ENCODE peak calls at places on chromosomes 4 and X, in six cellular contexts. One of them, this sample, is unnamed.

GRCh38 chrX:46912098-46912672 is at the start of gene JADE3:
- DNase-seq in brain microvascular endothelial cell: peak; percentile 39
- DNase-seq in IMR-90: peak; percentile 56
- DNase-seq in lower lobe of right lung: peak; percentile 83
- DNase-seq in cardiac muscle cell: peak; percentile 84
- DNase-seq in GM13976: peak; percentile 67
- DNase-seq in this sample: peak; percentile 34

GRCh38 chr4:150145090-150145949 is 67.1 kb downstream of the DCLK2 start:
- DNase-seq in lower lobe of right lung: no peak
- DNase-seq in IMR-90: peak; percentile 45
- DNase-seq in brain microvascular endothelial cell: no peak
- DNase-seq in GM13976: no peak
- DNase-seq in cardiac muscle cell: no peak
- DNase-seq in this sample: no peak

GRCh38 chr4:152294331-152294730 is 241.6 kb downstream of the FBXW7 start:
- DNase-seq in brain microvascular endothelial cell: no peak
- DNase-seq in lower lobe of right lung: no peak
- DNase-seq in cardiac muscle cell: no peak
- DNase-seq in IMR-90: no peak
- DNase-seq in GM13976: no peak
- DNase-seq in this sample: no peak

GRCh38 chrX:15672886-15673285 is 8.3 kb upstream of the CLTRN start:
- DNase-seq in GM13976: no peak
- DNase-seq in IMR-90: no peak
- DNase-seq in brain microvascular endothelial cell: no peak
- DNase-seq in lower lobe of right lung: no peak
- DNase-seq in cardiac muscle cell: no peak
- DNase-seq in this sample: no peak

GRCh38 chr4:7050481-7051143 is 7.4 kb downstream of the TADA2B start:
- DNase-seq in IMR-90: no peak
- DNase-seq in cardiac muscle cell: no peak
- DNase-seq in GM13976: no peak
- DNase-seq in lower lobe of right lung: no peak
- DNase-seq in brain microvascular endothelial cell: no peak
- DNase-seq in this sample: no peak

GRCh38 chr4:8558080-8558960 is 21.9 kb upstream of the GPR78 start:
- DNase-seq in IMR-90: no peak
- DNase-seq in GM13976: no peak
- DNase-seq in cardiac muscle cell: no peak
- DNase-seq in brain microvascular endothelial cell: peak; percentile 15
- DNase-seq in lower lobe of right lung: no peak
- DNase-seq in this sample: peak; percentile 40

GRCh38 chr4:70880739-70881138 is 21.4 kb upstream of the MOB1B start:
- DNase-seq in cardiac muscle cell: no peak
- DNase-seq in brain microvascular endothelial cell: no peak
- DNase-seq in lower lobe of right lung: no peak
- DNase-seq in GM13976: no peak
- DNase-seq in IMR-90: no peak
- DNase-seq in this sample: no peak

GRCh38 chr4:157977086-157977485 is 195.7 kb downstream of the GASK1B start:
- DNase-seq in brain microvascular endothelial cell: no peak
- DNase-seq in IMR-90: no peak
- DNase-seq in lower lobe of right lung: no peak
- DNase-seq in GM13976: no peak
- DNase-seq in cardiac muscle cell: no peak
- DNase-seq in this sample: no peak

GRCh38 chr4:4856071-4857000 is 3.1 kb upstream of the MSX1 start:
- DNase-seq in brain microvascular endothelial cell: no peak
- DNase-seq in cardiac muscle cell: no peak
- DNase-seq in GM13976: no peak
- DNase-seq in lower lobe of right lung: no peak
- DNase-seq in IMR-90: no peak
- DNase-seq in this sample: no peak

GRCh38 chr4:76758290-76758882 is 139.6 kb downstream of the SOWAHB start:
- DNase-seq in cardiac muscle cell: peak; percentile 51
- DNase-seq in IMR-90: peak; percentile 81
- DNase-seq in brain microvascular endothelial cell: peak; percentile 80
- DNase-seq in GM13976: no peak
- DNase-seq in lower lobe of right lung: no peak
- DNase-seq in this sample: peak; percentile 73

GRCh38 chr4:57119054-57119651 is 9.0 kb upstream of the IGFBP7 start:
- DNase-seq in GM13976: no peak
- DNase-seq in lower lobe of right lung: no peak
- DNase-seq in cardiac muscle cell: no peak
- DNase-seq in brain microvascular endothelial cell: peak; percentile 96
- DNase-seq in IMR-90: peak; percentile 96
- DNase-seq in this sample: peak; percentile 92

GRCh38 chrX:72349190-72349589 is 43.5 kb upstream of the CITED1 start:
- DNase-seq in cardiac muscle cell: no peak
- DNase-seq in brain microvascular endothelial cell: no peak
- DNase-seq in lower lobe of right lung: no peak
- DNase-seq in IMR-90: no peak
- DNase-seq in GM13976: peak; percentile 34
- DNase-seq in this sample: no peak

GRCh38 chr4:7650606-7651400 is 216.1 kb upstream of the PSAPL1 start:
- DNase-seq in cardiac muscle cell: peak; percentile 57
- DNase-seq in lower lobe of right lung: peak; percentile 44
- DNase-seq in GM13976: no peak
- DNase-seq in IMR-90: no peak
- DNase-seq in brain microvascular endothelial cell: peak; percentile 43
- DNase-seq in this sample: no peak

GRCh38 chr4:164977243-164978164 is at the start of gene TRIM61:
- DNase-seq in brain microvascular endothelial cell: peak; percentile 34
- DNase-seq in lower lobe of right lung: peak; percentile 63
- DNase-seq in GM13976: peak; percentile 83
- DNase-seq in cardiac muscle cell: peak; percentile 64
- DNase-seq in IMR-90: peak; percentile 54
- DNase-seq in this sample: no peak

GRCh38 chr4:68466185-68466584 is 18.9 kb downstream of the TMPRSS11E start:
- DNase-seq in GM13976: no peak
- DNase-seq in brain microvascular endothelial cell: peak; percentile 64
- DNase-seq in cardiac muscle cell: no peak
- DNase-seq in lower lobe of right lung: no peak
- DNase-seq in IMR-90: peak; percentile 68
- DNase-seq in this sample: peak; percentile 84

GRCh38 chr4:158810487-158811215 is 41.8 kb downstream of the FNIP2 start:
- DNase-seq in GM13976: no peak
- DNase-seq in lower lobe of right lung: no peak
- DNase-seq in IMR-90: peak; percentile 98
- DNase-seq in cardiac muscle cell: no peak
- DNase-seq in brain microvascular endothelial cell: peak; percentile 98
- DNase-seq in this sample: peak; percentile 99

GRCh38 chrX:3393581-3394111 is 47.2 kb upstream of the MXRA5 start:
- DNase-seq in lower lobe of right lung: no peak
- DNase-seq in cardiac muscle cell: no peak
- DNase-seq in IMR-90: no peak
- DNase-seq in brain microvascular endothelial cell: no peak
- DNase-seq in GM13976: no peak
- DNase-seq in this sample: no peak

GRCh38 chr4:150063128-150063527 is 15.1 kb upstream of the DCLK2 start:
- DNase-seq in brain microvascular endothelial cell: no peak
- DNase-seq in IMR-90: peak; percentile 47
- DNase-seq in GM13976: no peak
- DNase-seq in cardiac muscle cell: no peak
- DNase-seq in lower lobe of right lung: no peak
- DNase-seq in this sample: no peak

GRCh38 chrX:118726887-118727685 is at the start of gene IL13RA1:
- DNase-seq in GM13976: peak; percentile 62
- DNase-seq in IMR-90: peak; percentile 76
- DNase-seq in brain microvascular endothelial cell: peak; percentile 58
- DNase-seq in lower lobe of right lung: peak; percentile 87
- DNase-seq in cardiac muscle cell: peak; percentile 92
- DNase-seq in this sample: peak; percentile 62

GRCh38 chr4:60913026-60913425 is 287.1 kb upstream of the ADGRL3 start:
- DNase-seq in GM13976: no peak
- DNase-seq in lower lobe of right lung: no peak
- DNase-seq in cardiac muscle cell: no peak
- DNase-seq in brain microvascular endothelial cell: no peak
- DNase-seq in IMR-90: no peak
- DNase-seq in this sample: no peak

GRCh38 chrX:154986826-154987575 is 35.5 kb downstream of the F8 start:
- DNase-seq in IMR-90: no peak
- DNase-seq in cardiac muscle cell: no peak
- DNase-seq in brain microvascular endothelial cell: no peak
- DNase-seq in lower lobe of right lung: no peak
- DNase-seq in GM13976: no peak
- DNase-seq in this sample: no peak

GRCh38 chr4:48748949-48749596 is 31.0 kb downstream of the FRYL start:
- DNase-seq in cardiac muscle cell: peak; percentile 48
- DNase-seq in GM13976: no peak
- DNase-seq in lower lobe of right lung: no peak
- DNase-seq in brain microvascular endothelial cell: peak; percentile 28
- DNase-seq in IMR-90: peak; percentile 23
- DNase-seq in this sample: no peak

GRCh38 chr4:153773236-153773690 is 13.4 kb upstream of the RNF175 start:
- DNase-seq in GM13976: no peak
- DNase-seq in lower lobe of right lung: no peak
- DNase-seq in cardiac muscle cell: no peak
- DNase-seq in IMR-90: no peak
- DNase-seq in brain microvascular endothelial cell: no peak
- DNase-seq in this sample: no peak
- TF ChIP-seq CTCF in GM13976: no peak
- TF ChIP-seq CTCF in lower lobe of right lung: no peak
- TF ChIP-seq CTCF in cardiac muscle cell: no peak
- TF ChIP-seq CTCF in IMR-90: no peak
- TF ChIP-seq CTCF in brain microvascular endothelial cell: peak; percentile 31
- TF ChIP-seq CTCF in this sample: no peak

GRCh38 chr4:138875886-138876608 is 139.5 kb upstream of the NOCT start:
- DNase-seq in lower lobe of right lung: no peak
- DNase-seq in cardiac muscle cell: no peak
- DNase-seq in IMR-90: peak; percentile 88
- DNase-seq in GM13976: no peak
- DNase-seq in brain microvascular endothelial cell: peak; percentile 77
- DNase-seq in this sample: peak; percentile 73
- TF ChIP-seq CTCF in lower lobe of right lung: no peak
- TF ChIP-seq CTCF in cardiac muscle cell: no peak
- TF ChIP-seq CTCF in IMR-90: no peak
- TF ChIP-seq CTCF in GM13976: no peak
- TF ChIP-seq CTCF in brain microvascular endothelial cell: no peak
- TF ChIP-seq CTCF in this sample: no peak

GRCh38 chr4:24413311-24413784 is 171.0 kb downstream of the DHX15 start:
- DNase-seq in GM13976: no peak
- DNase-seq in cardiac muscle cell: no peak
- DNase-seq in IMR-90: no peak
- DNase-seq in lower lobe of right lung: no peak
- DNase-seq in brain microvascular endothelial cell: no peak
- DNase-seq in this sample: no peak
- TF ChIP-seq CTCF in GM13976: no peak
- TF ChIP-seq CTCF in cardiac muscle cell: no peak
- TF ChIP-seq CTCF in IMR-90: no peak
- TF ChIP-seq CTCF in lower lobe of right lung: no peak
- TF ChIP-seq CTCF in brain microvascular endothelial cell: peak; percentile 20
- TF ChIP-seq CTCF in this sample: no peak

DNA sequence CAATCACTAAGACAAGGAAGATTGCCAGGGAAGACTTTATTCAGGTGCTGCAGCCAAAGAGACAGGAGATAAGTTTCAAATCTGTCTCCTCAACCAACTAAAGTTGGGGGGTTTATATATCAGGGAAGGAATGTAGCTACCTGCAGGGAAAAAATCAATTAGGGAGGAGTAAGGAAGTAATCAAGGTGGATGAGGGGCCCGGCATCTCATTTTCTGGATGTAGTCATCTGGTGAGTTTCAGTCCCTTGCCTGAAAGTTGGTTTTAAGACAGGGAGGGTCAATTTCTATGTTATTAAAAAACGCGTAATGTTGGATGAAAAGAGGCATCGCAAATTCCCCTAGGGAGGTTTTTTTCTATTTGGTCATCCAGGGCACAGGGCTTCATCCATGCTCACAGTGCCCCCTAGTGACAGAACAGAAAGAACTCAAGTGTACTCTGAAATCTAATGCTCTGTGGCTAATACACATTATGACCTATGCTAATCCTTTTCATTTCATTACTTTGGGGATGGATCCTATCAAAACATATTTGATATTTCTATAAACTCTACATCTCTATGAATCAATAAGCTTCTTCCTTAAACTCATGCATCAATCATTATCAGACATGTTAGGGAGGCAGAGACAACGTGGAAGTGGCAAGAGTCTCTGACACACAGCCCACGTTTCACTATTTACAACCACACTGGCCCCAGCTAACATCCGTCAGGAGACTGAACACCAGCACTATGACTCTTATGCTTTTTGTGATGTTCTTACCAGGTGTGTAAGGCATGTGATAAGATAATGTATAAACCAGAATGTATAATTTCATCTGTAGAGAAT is 1577.0 kb upstream of the TENM3 start:
- DNase-seq in cardiac muscle cell: peak; percentile 84
- DNase-seq in IMR-90: peak; percentile 63
- DNase-seq in GM13976: peak; percentile 50
- DNase-seq in brain microvascular endothelial cell: peak; percentile 6
- DNase-seq in lower lobe of right lung: no peak
- DNase-seq in this sample: peak; percentile 45
- TF ChIP-seq CTCF in cardiac muscle cell: peak; percentile 60
- TF ChIP-seq CTCF in IMR-90: peak; percentile 62
- TF ChIP-seq CTCF in GM13976: peak; percentile 73
- TF ChIP-seq CTCF in brain microvascular endothelial cell: peak; percentile 74
- TF ChIP-seq CTCF in lower lobe of right lung: peak; percentile 44
- TF ChIP-seq CTCF in this sample: peak; percentile 82

DNA sequence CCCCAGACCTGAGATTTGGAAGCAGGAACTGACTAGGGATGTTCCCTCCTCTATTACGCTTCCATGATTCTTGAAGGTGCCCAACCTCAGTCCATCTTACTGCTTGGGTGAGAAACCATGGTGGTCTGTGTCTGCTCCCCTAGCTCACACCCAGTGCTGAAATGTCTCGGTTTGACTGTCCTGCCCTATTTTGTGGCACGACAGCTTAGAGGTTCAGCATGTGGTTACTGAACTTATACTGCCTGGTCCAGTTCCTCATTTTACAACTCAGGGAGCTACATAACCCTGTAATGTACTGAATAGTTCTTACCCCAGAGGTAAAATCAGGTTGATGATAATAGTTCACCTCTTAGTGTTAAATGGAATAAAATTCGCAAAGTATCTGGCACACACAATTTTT is 203.1 kb downstream of the RBM46 start:
- DNase-seq in brain microvascular endothelial cell: no peak
- DNase-seq in GM13976: no peak
- DNase-seq in lower lobe of right lung: no peak
- DNase-seq in IMR-90: no peak
- DNase-seq in cardiac muscle cell: no peak
- DNase-seq in this sample: no peak
- TF ChIP-seq CTCF in brain microvascular endothelial cell: no peak
- TF ChIP-seq CTCF in GM13976: no peak
- TF ChIP-seq CTCF in lower lobe of right lung: no peak
- TF ChIP-seq CTCF in IMR-90: no peak
- TF ChIP-seq CTCF in cardiac muscle cell: no peak
- TF ChIP-seq CTCF in this sample: no peak

DNA sequence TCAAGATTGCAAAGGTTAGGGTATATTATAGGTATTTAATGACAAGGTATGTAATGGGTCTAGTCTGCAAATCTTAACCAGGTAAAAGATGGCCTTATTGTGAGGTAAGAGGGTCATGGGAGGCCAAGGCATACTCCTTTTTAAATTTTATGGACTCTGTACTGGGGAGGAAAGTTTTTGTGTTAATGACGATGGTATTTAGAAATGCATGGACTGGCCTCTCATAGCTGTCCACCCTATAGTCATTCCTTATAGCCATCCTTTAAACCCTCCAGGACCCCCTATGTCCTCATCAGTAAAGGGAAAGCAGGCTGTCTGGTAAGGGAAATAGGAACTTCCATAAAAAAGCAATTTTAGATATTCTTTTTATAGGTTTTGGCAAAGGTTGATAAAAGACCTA is 1.5 kb downstream of the AIMP1 start:
- DNase-seq in IMR-90: no peak
- DNase-seq in brain microvascular endothelial cell: no peak
- DNase-seq in GM13976: no peak
- DNase-seq in lower lobe of right lung: no peak
- DNase-seq in cardiac muscle cell: no peak
- DNase-seq in this sample: no peak
- TF ChIP-seq CTCF in IMR-90: no peak
- TF ChIP-seq CTCF in brain microvascular endothelial cell: no peak
- TF ChIP-seq CTCF in GM13976: no peak
- TF ChIP-seq CTCF in lower lobe of right lung: no peak
- TF ChIP-seq CTCF in cardiac muscle cell: no peak
- TF ChIP-seq CTCF in this sample: no peak

This sample was measured in HFFc6.